ENCODE peak calls at places on chromosome 3, in eight cellular contexts. L is HCT116, Y is A549, A is heart left ventricle, N is adrenal gland, D is right lobe of liver, G is upper lobe of left lung, X is IMR-90. W is an unnamed sample.
A peak's percentile ranks its signal among the peaks of the same experiment; 100 is the strongest.

GRCh38 chr3:129205109-129205832 is 21.6 kb upstream of the CNBP start:
- DNase-seq in L (no peak), Y (no peak), A (no peak), N (no peak), D (no peak), G (no peak), X (no peak), W (no peak)

GRCh38 chr3:99765042-99765942 is 52.4 kb upstream of the CMSS1 start:
- DNase-seq in L (no peak), Y (no peak), A (no peak), N (no peak), D (no peak), G (no peak), X (peak; percentile 73), W (no peak)

GRCh38 chr3:139326131-139326530 is 17.7 kb upstream of the MRPS22 start:
- DNase-seq in L (no peak), Y (no peak), A (no peak), N (no peak), D (no peak), G (no peak), X (no peak), W (no peak)

GRCh38 chr3:15294914-15295313 is 37.5 kb downstream of the SH3BP5 start:
- DNase-seq in L (no peak), Y (no peak), A (no peak), N (no peak), D (no peak), G (peak; percentile 61), X (no peak), W (no peak)

GRCh38 chr3:52891164-52891563 is 6.2 kb downstream of the STIMATE start:
- DNase-seq in L (no peak), Y (no peak), A (no peak), N (no peak), D (no peak), G (peak; percentile 77), X (no peak), W (no peak)

GRCh38 chr3:71551286-71551919 is 32.1 kb downstream of the FOXP1 start:
- DNase-seq in L (no peak), Y (peak; percentile 12), A (no peak), N (no peak), D (no peak), G (no peak), X (peak; percentile 66), W (no peak)

GRCh38 chr3:71398157-71398836 is 185.2 kb downstream of the FOXP1 start:
- DNase-seq in L (no peak), Y (no peak), A (no peak), N (no peak), D (no peak), G (no peak), X (no peak), W (no peak)

GRCh38 chr3:183697610-183698317 is at the start of gene YEATS2:
- DNase-seq in L (peak; percentile 23), Y (peak; percentile 68), A (peak; percentile 67), N (peak; percentile 55), D (peak; percentile 76), G (peak; percentile 64), X (peak; percentile 61), W (peak; percentile 69)

GRCh38 chr3:59289836-59290235 is 240.0 kb upstream of the CFAP20DC start:
- DNase-seq in L (no peak), Y (no peak), A (no peak), N (no peak), D (no peak), G (no peak), X (no peak), W (no peak)

GRCh38 chr3:144677118-144677517 is 705.5 kb downstream of the DIPK2A start:
- DNase-seq in L (no peak), Y (no peak), A (no peak), N (no peak), D (no peak), G (no peak), X (peak; percentile 5), W (no peak)

GRCh38 chr3:138046955-138047354 is 37.0 kb downstream of the CLDN18 start:
- DNase-seq in L (no peak), Y (no peak), A (no peak), N (no peak), D (no peak), G (no peak), X (no peak), W (no peak)

GRCh38 chr3:60610441-60611112 is 640.7 kb downstream of the FHIT start:
- DNase-seq in L (no peak), Y (no peak), A (peak; percentile 76), N (peak; percentile 16), D (peak; percentile 18), G (peak; percentile 88), X (peak; percentile 36), W (peak; percentile 50)

GRCh38 chr3:169659858-169660614 is 3.5 kb downstream of the MECOM start:
- DNase-seq in L (no peak), Y (no peak), A (no peak), N (no peak), D (no peak), G (no peak), X (no peak), W (peak; percentile 70)

GRCh38 chr3:45224824-45225464 is 1.1 kb downstream of the TMEM158 start:
- DNase-seq in L (no peak), Y (peak; percentile 75), A (peak; percentile 74), N (peak; percentile 80), D (peak; percentile 87), G (peak; percentile 83), X (peak; percentile 78), W (peak; percentile 67)
- TF ChIP-seq CTCF in L (peak; percentile 43), Y (peak; percentile 61), A (peak; percentile 47), N (peak; percentile 51), D (peak; percentile 70), G (peak; percentile 71), X (peak; percentile 73), W (peak; percentile 46)

DNA sequence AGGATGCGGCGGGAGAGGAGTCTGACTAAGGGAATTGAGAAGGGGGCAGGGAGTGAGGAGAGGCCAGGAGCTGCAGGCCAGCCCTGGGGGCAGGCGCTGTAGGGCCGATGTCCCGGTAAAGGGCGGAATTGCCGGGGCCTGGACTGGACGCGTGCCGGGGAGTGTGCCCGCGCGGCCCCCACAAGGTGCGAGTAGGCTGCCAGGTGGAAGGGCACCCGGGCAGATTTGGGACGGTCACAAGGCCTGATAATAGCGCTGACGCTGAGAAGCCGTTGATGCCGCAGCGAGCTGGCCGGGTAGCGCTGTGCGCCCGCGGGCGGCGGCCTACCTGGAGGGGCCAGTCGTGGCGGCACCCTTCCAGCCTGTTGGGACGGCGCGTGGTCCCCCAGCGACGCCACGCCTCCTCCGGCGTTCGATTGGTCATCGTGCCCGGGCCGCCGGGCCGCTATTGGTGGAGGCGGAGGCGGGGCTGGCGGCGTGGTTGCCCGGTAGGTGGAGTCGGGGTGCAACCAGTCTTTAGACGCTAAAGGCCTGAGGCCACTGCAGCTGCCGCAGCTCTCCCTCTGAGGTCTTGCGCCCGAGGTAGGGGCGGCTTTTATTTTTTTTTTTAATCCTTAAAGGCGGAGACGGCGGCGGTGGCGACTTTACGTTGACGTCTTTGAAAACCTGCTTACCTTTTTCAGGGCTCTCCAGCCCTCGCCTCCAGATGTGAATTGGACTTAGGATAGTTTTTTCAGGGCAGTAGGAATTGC is 919 bp downstream of the SLC25A38 start:
- DNase-seq in L (peak; percentile 82), Y (peak; percentile 93), A (peak; percentile 97), N (peak; percentile 98), D (peak; percentile 99), G (peak; percentile 96), X (peak; percentile 88), W (peak; percentile 99)
- TF ChIP-seq POLR2A in L (no peak), Y (peak; percentile 81), A (peak; percentile 94), N (no peak), D (peak; percentile 90), G (peak; percentile 92), X (peak; percentile 81), W (peak; percentile 96)

GRCh38 chr3:188832961-188833615 is 338.7 kb upstream of the TPRG1 start:
- DNase-seq in L (no peak), Y (no peak), A (no peak), N (no peak), D (no peak), G (no peak), X (no peak), W (no peak)
- H3K4me1 ChIP-seq in L (peaks cover 4% of the 10 kb centered on the region), Y (no peaks in the 10 kb centered on the region), A (peaks cover 3% of the 10 kb centered on the region), N (peaks cover 10% of the 10 kb centered on the region), D (peaks cover 6% of the 10 kb centered on the region), G (peaks cover 2% of the 10 kb centered on the region), X (peaks cover 6% of the 10 kb centered on the region), W (no peaks in the 10 kb centered on the region)

DNA sequence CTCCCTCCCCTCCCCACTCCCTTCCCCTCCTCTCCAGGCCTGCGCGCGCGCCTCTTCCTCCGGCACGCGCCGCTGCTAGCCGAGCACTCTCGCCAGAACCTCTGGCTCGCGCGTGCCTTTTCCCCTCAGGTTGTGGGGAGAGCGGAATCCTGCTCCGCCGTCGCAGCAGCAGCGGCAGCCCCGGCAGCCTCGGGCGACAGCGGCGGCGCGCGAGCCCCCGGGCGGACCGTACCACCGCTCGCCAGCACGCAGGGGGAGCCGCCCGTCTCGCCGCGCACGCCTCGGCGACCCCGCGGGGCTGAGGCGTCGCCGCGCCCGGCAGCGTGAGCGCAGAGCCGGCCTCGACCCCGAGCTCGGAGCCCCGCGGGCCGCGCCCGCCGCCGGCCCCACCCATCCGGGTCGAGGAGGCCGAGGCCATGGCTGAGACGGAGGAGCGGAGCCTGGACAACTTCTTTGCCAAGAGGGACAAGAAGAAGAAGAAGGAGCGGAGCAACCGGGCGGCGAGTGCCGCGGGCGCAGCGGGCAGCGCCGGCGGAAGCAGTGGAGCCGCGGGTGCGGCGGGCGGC is at the start of gene CDV3:
- DNase-seq in L (no peak), Y (no peak), A (no peak), N (peak; percentile 55), D (no peak), G (no peak), X (no peak), W (no peak)
- TF ChIP-seq CTCF in L (no peak), Y (no peak), A (no peak), N (no peak), D (no peak), G (no peak), X (no peak), W (no peak)

GRCh38 chr3:123130079-123130726 is 63.4 kb downstream of the PDIA5 start:
- DNase-seq in L (no peak), Y (no peak), A (no peak), N (no peak), D (peak; percentile 68), G (no peak), X (no peak), W (no peak)
- TF ChIP-seq POLR2A in L (no peak), Y (no peak), A (no peak), N (no peak), D (peak; percentile 52), G (no peak), X (no peak), W (no peak)

GRCh38 chr3:127764301-127764700 is 58.0 kb downstream of the MGLL start:
- DNase-seq in L (no peak), Y (no peak), A (no peak), N (no peak), D (no peak), G (no peak), X (no peak), W (no peak)

GRCh38 chr3:127762077-127762786 is 60.1 kb downstream of the MGLL start:
- DNase-seq in L (no peak), Y (no peak), A (peak; percentile 65), N (no peak), D (no peak), G (peak; percentile 86), X (no peak), W (no peak)

GRCh38 chr3:127763816-127764215 is 58.5 kb downstream of the MGLL start:
- DNase-seq in L (no peak), Y (no peak), A (no peak), N (no peak), D (no peak), G (no peak), X (no peak), W (no peak)

GRCh38 chr3:127762787-127763105 is 59.6 kb downstream of the MGLL start:
- DNase-seq in L (no peak), Y (no peak), A (no peak), N (no peak), D (no peak), G (no peak), X (no peak), W (no peak)

GRCh38 chr3:127763337-127763736 is 59.0 kb downstream of the MGLL start:
- DNase-seq in L (no peak), Y (no peak), A (no peak), N (no peak), D (no peak), G (no peak), X (no peak), W (no peak)
- H3K4me1 ChIP-seq in L (peaks cover 23% of the 10 kb centered on the region), Y (peaks cover 39% of the 10 kb centered on the region), A (peaks cover 40% of the 10 kb centered on the region), N (no peaks in the 10 kb centered on the region), D (peaks cover 15% of the 10 kb centered on the region), G (peaks cover 34% of the 10 kb centered on the region), X (peaks cover 23% of the 10 kb centered on the region), W (peaks cover 10% of the 10 kb centered on the region)